ENCODE peak calls at places on chromosomes 6 and 20, in eight cellular contexts. Q is tibial nerve, L is lower lobe of right lung, C is epithelial cell of esophagus, K is upper lobe of left lung, N is H9, U is astrocyte of the spinal cord, S is glutamatergic neuron. T is an unnamed sample.

GRCh38 chr20:63333241-63333836 is 27.8 kb downstream of the CHRNA4 start:
- DNase-seq in U (no peak), N (no peak), Q (no peak), S (no peak), L (no peak), K (no peak), C (no peak), T (no peak)

GRCh38 chr6:158518196-158519127 is 41.4 kb upstream of the TMEM181 start:
- DNase-seq in U (peak; percentile 75), L (no peak), C (peak; percentile 84), N (peak; percentile 87), S (peak; percentile 57), Q (peak; percentile 23), K (peak; percentile 53), T (no peak)

GRCh38 chr20:41411458-41411857 is 44.8 kb upstream of the EMILIN3 start:
- DNase-seq in U (peak; percentile 39), N (no peak), Q (no peak), C (peak; percentile 36), K (no peak), L (no peak), S (no peak), T (no peak)

GRCh38 chr20:33392016-33392415 is 9.3 kb downstream of the CDK5RAP1 start:
- DNase-seq in U (peak; percentile 71), L (no peak), K (no peak), Q (no peak), S (peak; percentile 53), C (no peak), N (no peak), T (no peak)

GRCh38 chr20:11153819-11154218 is 480.0 kb upstream of the JAG1 start:
- DNase-seq in C (no peak), S (no peak), L (no peak), U (peak; percentile 61), Q (no peak), N (no peak), K (no peak), T (no peak)

GRCh38 chr20:41133709-41134361 is 3.5 kb upstream of the PLCG1 start:
- DNase-seq in C (peak; percentile 99), L (no peak), Q (no peak), N (no peak), K (no peak), U (no peak), S (no peak), T (peak; percentile 70)

GRCh38 chr6:79421707-79422484 is 115.3 kb downstream of the LCA5 start:
- DNase-seq in K (no peak), L (no peak), U (peak; percentile 94), C (peak; percentile 92), Q (no peak), N (no peak), S (no peak), T (no peak)

GRCh38 chr20:49775229-49775693 is 37.4 kb upstream of the SLC9A8 start:
- DNase-seq in S (no peak), L (peak; percentile 65), N (peak; percentile 80), K (peak; percentile 92), C (peak; percentile 27), Q (peak; percentile 36), U (peak; percentile 82), T (no peak)

GRCh38 chr20:41167481-41168253 is 30.3 kb downstream of the PLCG1 start:
- DNase-seq in Q (no peak), S (no peak), U (no peak), C (no peak), K (no peak), L (peak; percentile 10), N (no peak), T (no peak)

GRCh38 chr20:31543966-31544598 is 29.8 kb downstream of the HM13 start:
- DNase-seq in U (peak; percentile 91), S (no peak), C (peak; percentile 72), K (no peak), N (no peak), L (no peak), Q (no peak), T (no peak)

GRCh38 chr20:25547999-25548398 is 37.3 kb downstream of the NINL start:
- DNase-seq in Q (no peak), C (no peak), K (no peak), N (no peak), S (no peak), L (no peak), U (no peak), T (no peak)

GRCh38 chr6:54897462-54898189 is 51.1 kb downstream of the FAM83B start:
- DNase-seq in C (no peak), U (no peak), K (no peak), L (no peak), N (no peak), S (no peak), Q (no peak), T (no peak)

GRCh38 chr20:64131406-64131805 is 24.0 kb upstream of the NPBWR2 start:
- DNase-seq in K (no peak), U (no peak), Q (no peak), S (peak; percentile 18), C (peak; percentile 25), N (no peak), L (peak; percentile 3), T (peak; percentile 66)

GRCh38 chr6:116136933-116137340 is 11.0 kb upstream of the COL10A1 start:
- DNase-seq in N (no peak), U (no peak), S (no peak), L (no peak), K (no peak), Q (no peak), C (no peak), T (no peak)

GRCh38 chr6:116144590-116144989 is 18.7 kb upstream of the COL10A1 start:
- DNase-seq in N (no peak), K (no peak), S (no peak), U (peak; percentile 89), L (no peak), Q (no peak), C (peak; percentile 50), T (no peak)

GRCh38 chr6:116136373-116136772 is 10.4 kb upstream of the COL10A1 start:
- DNase-seq in S (no peak), K (no peak), L (no peak), Q (no peak), U (no peak), N (no peak), C (no peak), T (no peak)

GRCh38 chr6:116139917-116140316 is 14.0 kb upstream of the COL10A1 start:
- DNase-seq in C (peak; percentile 28), S (no peak), Q (no peak), K (peak; percentile 34), N (no peak), U (no peak), L (no peak), T (no peak)
- TF ChIP-seq CTCF in C (peak; percentile 23), S (no peak), Q (no peak), K (peak; percentile 6), N (peak; percentile 65), U (no peak), L (peak; percentile 24), T (no peak)

DNA sequence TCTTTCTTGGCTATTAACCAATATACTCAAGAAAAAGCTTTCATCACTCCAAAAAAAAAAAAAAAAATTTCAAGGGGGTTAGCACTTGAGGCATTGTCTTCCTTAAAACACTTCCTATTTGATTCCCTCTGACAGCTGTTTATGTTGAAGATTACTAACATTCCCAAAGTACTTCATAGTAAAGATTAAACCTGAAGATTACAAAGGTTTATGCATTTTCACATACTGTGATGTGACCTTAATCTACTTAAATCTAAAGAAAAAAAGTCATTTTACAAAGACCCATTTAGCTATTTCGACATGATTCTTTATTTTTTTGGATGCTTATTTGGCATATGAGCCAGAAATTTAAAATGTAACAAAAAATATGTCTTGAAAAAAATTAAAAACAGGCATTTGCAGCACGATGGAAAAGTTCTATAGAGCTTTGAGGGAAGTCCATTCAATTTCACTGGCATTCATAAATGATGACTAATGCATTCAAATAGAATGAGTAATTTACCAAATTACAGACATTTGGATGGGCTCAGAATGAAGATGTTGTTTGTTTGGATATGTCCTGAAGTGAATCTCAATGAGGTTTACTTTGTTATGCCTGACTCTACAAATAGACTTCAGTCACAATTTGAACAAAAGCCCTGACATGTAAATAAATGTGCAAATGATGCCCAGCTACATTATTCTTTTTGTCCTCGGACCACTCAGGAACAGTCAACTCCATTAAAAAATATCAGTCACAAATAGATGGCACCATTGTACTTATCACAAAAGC is 674.6 kb upstream of the MARCKS start:
- DNase-seq in L (no peak), Q (no peak), C (peak; percentile 38), S (no peak), U (peak; percentile 80), K (no peak), N (no peak), T (no peak)
- TF ChIP-seq CTCF in L (no peak), Q (no peak), C (no peak), S (no peak), U (no peak), K (no peak), N (no peak), T (no peak)

GRCh38 chr6:144033816-144034540 is 25.9 kb upstream of the PLAGL1 start:
- DNase-seq in U (peak; percentile 68), K (no peak), S (no peak), Q (no peak), C (peak; percentile 45), L (no peak), N (no peak), T (no peak)

GRCh38 chr6:144036064-144036873 is 28.2 kb upstream of the PLAGL1 start:
- DNase-seq in L (peak; percentile 55), U (peak; percentile 30), N (peak; percentile 41), Q (no peak), K (peak; percentile 60), S (no peak), C (peak; percentile 6), T (no peak)
- TF ChIP-seq CTCF in L (no peak), U (no peak), N (peak; percentile 47), Q (no peak), K (no peak), S (no peak), C (peak; percentile 4), T (no peak)

GRCh38 chr20:5714261-5715041 is 35.8 kb upstream of the SHLD1 start:
- DNase-seq in Q (no peak), N (peak; percentile 29), K (no peak), S (no peak), L (no peak), C (no peak), U (peak; percentile 18), T (no peak)

GRCh38 chr20:5718896-5719595 is 31.2 kb upstream of the SHLD1 start:
- DNase-seq in U (no peak), L (no peak), S (no peak), N (no peak), C (no peak), K (no peak), Q (no peak), T (no peak)

GRCh38 chr20:5719861-5720401 is 30.3 kb upstream of the SHLD1 start:
- DNase-seq in S (no peak), K (no peak), Q (no peak), L (no peak), U (peak; percentile 30), N (no peak), C (peak; percentile 49), T (no peak)

GRCh38 chr20:5715068-5715841 is 34.9 kb upstream of the SHLD1 start:
- DNase-seq in S (no peak), N (no peak), C (no peak), K (no peak), L (no peak), Q (no peak), U (no peak), T (no peak)

DNA sequence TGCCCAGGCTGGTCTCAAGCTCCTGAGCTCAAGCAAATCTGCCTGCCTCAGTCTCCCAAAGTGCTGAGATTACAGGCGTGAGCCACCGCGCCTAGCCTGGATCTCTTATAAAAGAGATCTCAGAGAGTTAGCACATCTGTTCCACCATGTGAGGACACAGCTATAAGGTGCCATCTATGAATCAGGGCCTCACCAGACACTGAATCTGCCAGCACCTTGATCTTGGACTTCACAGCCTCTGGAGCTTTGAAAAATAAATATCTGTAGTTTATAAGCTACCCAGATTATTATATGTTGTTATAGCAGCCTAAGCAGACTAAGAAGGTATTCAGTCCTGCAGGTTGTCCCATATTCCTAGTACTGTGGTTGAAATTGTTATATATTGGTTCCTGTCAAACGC is 33.2 kb upstream of the SHLD1 start:
- DNase-seq in C (no peak), S (no peak), N (no peak), U (no peak), L (no peak), K (no peak), Q (no peak), T (no peak)
- TF ChIP-seq CTCF in C (no peak), S (no peak), N (no peak), U (no peak), L (no peak), K (no peak), Q (no peak), T (no peak)